ENCODE peak calls at places on chromosomes 11 and 22, in six cellular contexts. K, I, C, Q, S and J are unnamed samples.

GRCh38 chr11:115606223-115607220 is 102.3 kb upstream of the CADM1 start:
- DNase-seq in C (no peak), I (no peak), K (peak; percentile 31), S (peak; percentile 24), Q (no peak), J (no peak)

GRCh38 chr22:37089451-37089850 is 20.1 kb downstream of the TMPRSS6 start:
- DNase-seq in I (no peak), K (no peak), S (no peak), C (no peak), Q (peak; percentile 33), J (no peak)

GRCh38 chr22:49023161-49023878 is 804.4 kb downstream of the BRD1 start:
- DNase-seq in C (no peak), K (no peak), S (no peak), I (no peak), Q (no peak), J (no peak)

GRCh38 chr11:30635401-30635989 is 49.3 kb upstream of the MPPED2 start:
- DNase-seq in K (no peak), C (peak; percentile 19), Q (no peak), I (no peak), S (no peak), J (no peak)

GRCh38 chr11:116928845-116929244 is 91.4 kb upstream of the APOA1 start:
- DNase-seq in S (no peak), Q (no peak), C (no peak), K (no peak), I (peak; percentile 72), J (no peak)

GRCh38 chr11:5600374-5600851 is 4.0 kb downstream of the TRIM6 start:
- DNase-seq in I (peak; percentile 63), C (peak; percentile 66), S (peak; percentile 58), K (peak; percentile 77), Q (peak; percentile 92), J (peak; percentile 73)

GRCh38 chr11:70595016-70595415 is 196.7 kb downstream of the CTTN start:
- DNase-seq in C (no peak), Q (no peak), S (no peak), I (no peak), K (no peak), J (no peak)

GRCh38 chr11:130516175-130516867 is 67.9 kb downstream of the ADAMTS15 start:
- DNase-seq in Q (no peak), I (no peak), C (no peak), K (no peak), S (no peak), J (no peak)

GRCh38 chr11:1129143-1129665 is 28.5 kb upstream of the MUC5AC start:
- DNase-seq in I (no peak), C (no peak), Q (no peak), K (peak; percentile 31), S (no peak), J (no peak)

GRCh38 chr22:46091277-46091977 is 58.9 kb upstream of the PPARA start:
- DNase-seq in Q (no peak), C (no peak), S (no peak), K (no peak), I (no peak), J (no peak)

GRCh38 chr11:76660533-76661305 is 9.8 kb downstream of the LRRC32 start:
- DNase-seq in I (no peak), C (no peak), Q (no peak), S (no peak), K (no peak), J (peak; percentile 6)

GRCh38 chr11:117281159-117281558 is 10.0 kb upstream of the BACE1-AS start:
- DNase-seq in S (peak; percentile 48), Q (peak; percentile 11), K (no peak), I (no peak), C (no peak), J (no peak)

GRCh38 chr11:45332486-45332934 is 46.4 kb upstream of the SYT13 start:
- DNase-seq in I (peak; percentile 24), K (peak; percentile 45), C (no peak), Q (peak; percentile 29), S (peak; percentile 30), J (peak; percentile 42)

GRCh38 chr11:19576054-19576453 is 136.6 kb upstream of the NAV2 start:
- DNase-seq in I (no peak), Q (no peak), S (no peak), K (no peak), C (no peak), J (no peak)

GRCh38 chr11:33553486-33553885 is 147.1 kb downstream of the C11orf91 start:
- DNase-seq in S (no peak), Q (no peak), I (no peak), K (no peak), C (no peak), J (no peak)

GRCh38 chr11:17531071-17531817 is 13.0 kb downstream of the USH1C start:
- DNase-seq in I (no peak), C (no peak), Q (no peak), S (no peak), K (no peak), J (no peak)

GRCh38 chr22:31896472-31896871 is 47.9 kb upstream of the YWHAH start:
- DNase-seq in C (no peak), I (no peak), K (no peak), Q (no peak), S (no peak), J (no peak)

GRCh38 chr22:27990451-27990840 is 71.4 kb upstream of the PITPNB start:
- DNase-seq in I (no peak), S (peak; percentile 5), C (no peak), K (peak; percentile 16), Q (no peak), J (no peak)

GRCh38 chr11:3836903-3837302 is 3.9 kb downstream of the RHOG start:
- DNase-seq in Q (no peak), C (no peak), I (no peak), K (peak; percentile 31), S (no peak), J (peak; percentile 50)

DNA sequence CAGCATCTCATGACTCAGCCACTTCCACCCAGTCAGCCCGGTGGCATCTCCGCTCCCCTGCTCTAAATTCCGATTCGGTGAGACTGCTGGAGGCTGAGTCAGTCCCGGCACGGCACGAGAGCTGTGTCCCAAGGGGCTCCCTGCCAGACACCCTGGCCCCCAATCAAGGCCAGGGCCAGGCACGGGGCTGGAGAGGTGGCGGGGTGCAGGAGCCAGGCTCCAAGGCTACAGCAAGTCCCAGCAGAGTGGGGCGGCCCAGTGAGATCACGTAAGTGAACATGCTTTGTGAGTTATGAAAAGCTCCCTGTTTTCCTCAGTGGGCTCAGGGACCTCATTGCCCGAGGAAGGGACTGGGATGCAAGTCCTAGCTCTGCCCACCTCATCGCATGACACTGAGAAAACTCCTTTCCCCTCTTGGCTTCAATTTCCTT is 3.0 kb downstream of the C11orf68 start:
- DNase-seq in K (peak; percentile 55), Q (peak; percentile 94), S (peak; percentile 89), I (peak; percentile 74), C (no peak), J (peak; percentile 74)
- TF ChIP-seq EP300 in K (peak; percentile 33), Q (peak; percentile 86), S (no peak), I (no peak), C (no peak), J (no peak)

DNA sequence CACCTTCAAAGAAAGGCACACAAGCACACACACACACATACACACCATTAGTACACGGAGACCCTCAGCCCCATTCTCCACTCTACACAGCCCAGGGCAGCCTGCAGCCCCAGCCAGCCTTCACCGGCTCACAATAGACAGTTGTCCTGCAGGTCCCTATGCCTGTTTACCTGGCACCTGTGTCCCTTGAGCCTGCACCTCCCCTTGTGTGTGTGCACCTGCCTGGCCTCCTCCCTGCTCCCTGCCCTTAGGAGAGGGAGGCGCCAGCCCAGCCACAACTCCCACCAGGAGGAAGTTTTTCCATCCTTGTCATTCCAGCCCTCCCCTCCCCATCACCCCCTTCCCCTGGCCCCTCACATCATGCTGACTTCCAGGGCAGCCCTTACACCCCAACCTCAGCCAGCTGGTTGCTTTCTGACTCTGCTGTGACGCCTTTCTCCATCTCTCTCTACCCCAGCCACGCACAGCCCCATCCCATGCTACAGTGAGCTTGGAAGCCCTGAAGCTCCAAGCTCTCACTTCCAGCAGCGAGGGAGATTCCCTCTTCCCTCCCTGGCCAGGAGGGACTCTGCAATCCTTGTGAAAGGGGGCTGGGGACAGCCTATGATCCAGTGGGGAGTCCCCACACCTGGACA is 4.4 kb downstream of the AHNAK start:
- DNase-seq in C (no peak), I (no peak), Q (no peak), K (peak; percentile 58), S (no peak), J (peak; percentile 68)
- H3K4me3 ChIP-seq in C (peak overlapping the region; percentile 20), I (peak overlapping the region; percentile 79), Q (peak overlapping the region; percentile 96), K (peak overlapping the region; percentile 92), S (peak overlapping the region; percentile 99), J (peak overlapping the region; percentile 96)

GRCh38 chr11:114033572-114033971 is 25.9 kb upstream of the ZBTB16 start:
- DNase-seq in S (no peak), I (no peak), Q (no peak), C (no peak), K (no peak), J (no peak)
- TF ChIP-seq CTCF in S (no peak), I (no peak), Q (no peak), C (no peak), K (no peak), J (no peak)

GRCh38 chr11:34812905-34813576 is 103.1 kb downstream of the APIP start:
- DNase-seq in C (no peak), Q (no peak), S (no peak), I (no peak), K (no peak), J (no peak)
- TF ChIP-seq EP300 in C (no peak), Q (no peak), S (no peak), I (no peak), K (no peak), J (no peak)

GRCh38 chr11:133408402-133408801 is 123.9 kb downstream of the OPCML start:
- DNase-seq in C (no peak), K (no peak), S (no peak), Q (no peak), I (no peak), J (no peak)
- H3K4me3 ChIP-seq in C (no peak overlapping the region), K (no peak overlapping the region), S (no peak overlapping the region), Q (no peak overlapping the region), I (no peak overlapping the region), J (no peak overlapping the region)

GRCh38 chr11:72534859-72535547 is 100.7 kb upstream of the CLPB start:
- DNase-seq in K (no peak), C (no peak), Q (peak; percentile 11), S (no peak), I (no peak), J (no peak)
- TF ChIP-seq CTCF in K (no peak), C (peak; percentile 42), Q (no peak), S (no peak), I (no peak), J (no peak)

DNA sequence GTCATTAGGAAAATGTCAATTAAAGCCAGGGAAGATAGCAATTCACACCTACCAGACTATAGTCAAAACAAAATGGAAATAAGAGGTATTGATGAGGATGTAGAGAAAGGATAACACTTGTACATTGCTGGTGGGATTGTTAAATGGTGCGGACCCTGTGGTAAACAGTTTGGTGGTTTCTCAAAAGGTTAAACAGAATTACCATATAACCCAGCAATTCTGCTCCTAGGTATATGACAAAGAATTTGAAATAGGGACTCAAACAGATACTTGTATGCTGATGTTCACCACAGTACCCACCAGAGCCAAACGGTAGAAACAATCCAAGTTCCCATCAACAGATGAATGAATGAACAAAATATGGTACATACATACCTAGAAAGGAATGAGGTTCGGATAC is 33.0 kb upstream of the TOP3B start:
- DNase-seq in C (no peak), I (no peak), K (no peak), Q (no peak), S (no peak), J (no peak)
- TF ChIP-seq EP300 in C (no peak), I (no peak), K (no peak), Q (no peak), S (no peak), J (no peak)